ENCODE peak calls at places on chromosomes 3 and 15, in seven cellular contexts. X is PC-3, A is cardiac muscle cell, H is IMR-90, T is Caco-2, B is GM23338, M is stomach. Q is an unnamed sample.

GRCh38 chr3:50118237-50118636 is 29.5 kb downstream of the RBM5 start:
- DNase-seq in A (no peak), T (no peak), B (no peak), X (no peak), H (no peak), M (no peak), Q (no peak)

GRCh38 chr3:106403746-106404145 is 534.9 kb upstream of the CBLB start:
- DNase-seq in A (no peak), M (no peak), T (no peak), B (no peak), H (no peak), X (no peak), Q (no peak)

GRCh38 chr3:2024037-2024436 is 74.6 kb upstream of the CNTN4 start:
- DNase-seq in T (no peak), B (no peak), H (no peak), X (no peak), A (no peak), M (no peak), Q (no peak)

GRCh38 chr3:127686512-127686894 is 13.8 kb downstream of the ABTB1 start:
- DNase-seq in M (no peak), H (no peak), B (no peak), X (no peak), T (no peak), A (no peak), Q (no peak)

GRCh38 chr3:25902586-25902985 is 112.7 kb downstream of the OXSM start:
- DNase-seq in A (no peak), T (no peak), B (no peak), H (no peak), X (no peak), M (no peak), Q (no peak)

GRCh38 chr3:71972031-71972430 is 187.1 kb upstream of the PROK2 start:
- DNase-seq in B (no peak), H (no peak), A (no peak), T (no peak), M (no peak), X (peak), Q (peak)

GRCh38 chr15:80160570-80161156 is 7.9 kb downstream of the FAH start:
- DNase-seq in H (peak), M (no peak), T (no peak), X (peak), B (no peak), A (peak), Q (peak)

GRCh38 chr3:4852780-4853748 is 126.2 kb upstream of the BHLHE40 start:
- DNase-seq in M (no peak), H (no peak), A (no peak), B (no peak), X (peak), T (no peak), Q (peak)

GRCh38 chr15:72207576-72208085 is 10.0 kb upstream of the GRAMD2A start:
- DNase-seq in A (no peak), M (no peak), X (no peak), T (no peak), B (no peak), H (no peak), Q (no peak)

GRCh38 chr3:171953300-171954022 is 85.9 kb upstream of the FNDC3B start:
- DNase-seq in X (peak), A (no peak), M (no peak), B (no peak), T (no peak), H (no peak), Q (peak)

GRCh38 chr3:159840900-159841299 is 147.7 kb upstream of the IL12A start:
- DNase-seq in T (no peak), X (peak), B (no peak), H (no peak), A (no peak), M (no peak), Q (no peak)

GRCh38 chr3:80068459-80068858 is 300.7 kb upstream of the ROBO1 start:
- DNase-seq in H (no peak), M (no peak), T (no peak), X (no peak), A (no peak), B (no peak), Q (no peak)

GRCh38 chr3:70996082-70996481 is 587.4 kb downstream of the FOXP1 start:
- DNase-seq in H (no peak), X (no peak), B (no peak), T (no peak), A (no peak), M (no peak), Q (no peak)

GRCh38 chr15:60022379-60022741 is 18.2 kb downstream of the FOXB1 start:
- DNase-seq in H (no peak), A (no peak), M (no peak), X (no peak), B (no peak), T (no peak), Q (no peak)

GRCh38 chr15:66721501-66721937 is 19.5 kb downstream of the SMAD6 start:
- DNase-seq in H (peak), X (peak), M (no peak), T (no peak), A (no peak), B (no peak), Q (no peak)

GRCh38 chr3:191257286-191257685 is 58.2 kb downstream of the OSTN start:
- DNase-seq in M (no peak), B (no peak), H (no peak), T (no peak), X (no peak), A (no peak), Q (no peak)

GRCh38 chr3:157961665-157962064 is 144.6 kb downstream of the SHOX2 start:
- DNase-seq in X (no peak), T (no peak), A (no peak), M (no peak), B (no peak), H (no peak), Q (no peak)

GRCh38 chr15:35603298-35603697 is 57.3 kb upstream of the DPH6 start:
- DNase-seq in T (no peak), H (peak), B (no peak), A (no peak), M (no peak), X (peak), Q (no peak)

GRCh38 chr3:30611613-30612421 is 5.4 kb downstream of the TGFBR2 start:
- DNase-seq in A (no peak), X (peak), T (no peak), B (no peak), H (peak), M (no peak), Q (peak)

GRCh38 chr3:196849180-196849721 is 18.5 kb upstream of the SENP5 start:
- DNase-seq in H (no peak), A (no peak), T (no peak), X (no peak), M (no peak), B (no peak), Q (no peak)

GRCh38 chr15:67013696-67014095 is 51.7 kb upstream of the SMAD3 start:
- DNase-seq in A (no peak), T (no peak), M (no peak), B (peak), H (peak), X (no peak), Q (no peak)

GRCh38 chr3:188546835-188547670 is 393.1 kb downstream of the LPP start:
- DNase-seq in H (peak), B (no peak), A (no peak), T (no peak), M (no peak), X (peak), Q (peak)

GRCh38 chr3:459376-459710 is 262.8 kb downstream of the CHL1 start:
- DNase-seq in H (no peak), M (no peak), B (no peak), X (no peak), A (no peak), T (no peak), Q (no peak)

GRCh38 chr15:45199136-45199810 is 11.5 kb upstream of the SHF start:
- DNase-seq in A (peak), T (no peak), M (no peak), B (peak), X (peak), H (no peak), Q (no peak)

GRCh38 chr3:194640829-194641228 is 7.6 kb upstream of the TMEM44 start:
- DNase-seq in M (no peak), H (peak), B (peak), A (no peak), X (peak), T (no peak), Q (no peak)

GRCh38 chr3:167507954-167508353 is 34.1 kb upstream of the SERPINI2 start:
- DNase-seq in H (no peak), B (no peak), X (no peak), M (no peak), A (no peak), T (no peak), Q (no peak)

GRCh38 chr3:160869825-160870224 is 113.8 kb downstream of the PPM1L start:
- DNase-seq in T (peak), B (no peak), X (peak), A (no peak), M (no peak), H (no peak), Q (peak)

GRCh38 chr3:138434276-138434874 is at the start of gene ESYT3:
- DNase-seq in H (peak), T (peak), B (peak), X (peak), A (peak), M (peak), Q (no peak)

GRCh38 chr15:65937046-65937445 is 67.8 kb downstream of the RAB11A start:
- DNase-seq in B (no peak), H (no peak), M (no peak), A (no peak), X (no peak), T (no peak), Q (no peak)

GRCh38 chr15:62488383-62488782 is 323.3 kb upstream of the C2CD4B start:
- DNase-seq in B (no peak), X (no peak), A (no peak), H (no peak), T (no peak), M (no peak), Q (no peak)

GRCh38 chr3:57555316-57555715 is 758 bp upstream of the PDE12 start:
- DNase-seq in X (no peak), A (no peak), B (no peak), M (no peak), T (no peak), H (no peak), Q (no peak)

GRCh38 chr15:68592548-68592947 is 13.8 kb downstream of the CORO2B start:
- DNase-seq in H (no peak), M (no peak), B (no peak), A (no peak), X (no peak), T (no peak), Q (no peak)

DNA sequence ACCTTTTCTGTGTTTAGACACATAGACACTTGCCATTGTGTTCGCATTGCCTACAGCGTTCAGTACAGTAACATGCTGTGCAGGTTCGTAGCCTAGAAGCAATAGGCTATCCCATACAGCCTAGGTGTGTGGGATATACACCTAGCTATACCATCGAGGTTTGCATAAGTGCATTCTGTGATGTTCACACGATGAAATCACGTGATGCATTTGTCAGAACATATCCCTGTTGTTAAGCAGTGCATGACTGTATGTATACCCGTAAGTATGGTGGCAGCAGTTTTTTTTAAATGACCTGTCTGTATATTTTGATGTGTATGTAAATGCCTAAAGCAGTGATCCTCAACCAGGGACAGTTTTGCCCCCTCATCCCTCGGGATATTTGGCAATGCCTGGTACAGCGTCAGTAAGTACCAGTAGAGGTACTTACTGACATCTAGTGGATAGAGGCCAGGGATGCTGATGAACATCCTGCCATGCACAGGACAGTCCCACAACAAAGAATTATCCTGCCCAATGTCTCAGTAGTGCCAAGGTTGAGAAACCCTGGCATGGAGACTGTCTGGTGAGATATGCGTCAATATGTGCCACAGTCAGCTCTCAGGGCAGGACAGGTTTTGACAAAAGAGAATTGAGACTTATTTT is 129.1 kb downstream of the HCN4 start:
- DNase-seq in T (no peak), M (no peak), H (peak), X (peak), B (peak), A (no peak), Q (no peak)
- TF ChIP-seq CTCF in T (peak), M (no peak), H (peak), X (peak), B (peak), A (peak), Q (peak)

GRCh38 chr3:10370429-10370828 is 49.5 kb upstream of the SEC13 start:
- DNase-seq in A (no peak), H (peak), M (no peak), T (no peak), B (no peak), X (no peak), Q (peak)
- TF ChIP-seq CTCF in A (no peak), H (no peak), M (no peak), T (no peak), B (no peak), X (no peak), Q (peak)

GRCh38 chr3:129161860-129162271 is 1.0 kb upstream of the ISY1 start:
- DNase-seq in T (peak), A (no peak), B (peak), M (no peak), X (peak), H (peak), Q (peak)

GRCh38 chr3:129166579-129167332 is 5.9 kb upstream of the ISY1 start:
- DNase-seq in A (no peak), T (no peak), X (no peak), M (no peak), H (no peak), B (no peak), Q (no peak)

GRCh38 chr3:129164500-129164899 is 3.6 kb upstream of the ISY1 start:
- DNase-seq in H (no peak), B (no peak), M (no peak), T (no peak), X (no peak), A (no peak), Q (no peak)

GRCh38 chr3:129160891-129161859 is at the start of gene ISY1:
- DNase-seq in X (peak), T (peak), B (peak), M (peak), A (peak), H (peak), Q (peak)

GRCh38 chr3:129162729-129163579 is 2.1 kb upstream of the ISY1 start:
- DNase-seq in A (no peak), X (no peak), B (peak), M (no peak), H (no peak), T (no peak), Q (no peak)
- TF ChIP-seq CTCF in A (peak), X (peak), B (peak), M (no peak), H (peak), T (peak), Q (peak)

DNA sequence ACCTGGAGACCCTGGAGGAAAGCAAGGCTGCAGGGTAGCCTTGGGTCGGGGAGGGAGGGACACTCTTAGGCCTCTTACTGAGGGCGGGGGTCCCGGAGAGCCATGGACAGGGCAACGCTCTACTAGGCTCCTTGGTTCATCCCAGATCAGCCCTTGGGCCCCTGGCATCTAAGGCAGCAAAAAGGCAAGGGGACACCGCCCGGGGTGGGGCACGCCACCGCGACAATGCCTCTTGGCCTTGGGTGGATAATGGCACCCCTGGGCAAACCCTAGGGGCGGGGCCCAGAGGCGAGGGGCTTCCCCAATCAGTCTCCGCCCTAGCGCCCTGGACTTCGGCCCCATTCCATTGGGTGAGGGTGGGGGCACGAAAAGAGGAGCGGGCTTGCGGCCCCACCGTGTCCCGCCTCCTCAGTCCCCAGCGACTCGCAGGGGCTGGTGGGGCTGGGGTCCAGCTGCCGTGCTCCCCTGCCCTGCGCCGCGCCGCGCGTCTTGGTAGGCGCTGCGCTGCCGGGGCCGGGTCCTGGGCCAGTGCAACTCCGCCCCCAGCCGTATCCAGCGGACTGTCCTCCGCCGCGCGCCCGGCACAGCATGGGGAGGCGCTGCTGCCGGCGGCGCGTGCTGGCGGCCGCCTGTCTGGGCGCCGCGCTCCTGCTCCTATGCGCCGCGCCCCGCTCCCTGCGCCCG is at the start of gene CHST13:
- DNase-seq in A (peak), M (peak), H (peak), T (peak), X (peak), B (peak), Q (no peak)
- TF ChIP-seq CTCF in A (no peak), M (no peak), H (no peak), T (no peak), X (no peak), B (no peak), Q (no peak)

DNA sequence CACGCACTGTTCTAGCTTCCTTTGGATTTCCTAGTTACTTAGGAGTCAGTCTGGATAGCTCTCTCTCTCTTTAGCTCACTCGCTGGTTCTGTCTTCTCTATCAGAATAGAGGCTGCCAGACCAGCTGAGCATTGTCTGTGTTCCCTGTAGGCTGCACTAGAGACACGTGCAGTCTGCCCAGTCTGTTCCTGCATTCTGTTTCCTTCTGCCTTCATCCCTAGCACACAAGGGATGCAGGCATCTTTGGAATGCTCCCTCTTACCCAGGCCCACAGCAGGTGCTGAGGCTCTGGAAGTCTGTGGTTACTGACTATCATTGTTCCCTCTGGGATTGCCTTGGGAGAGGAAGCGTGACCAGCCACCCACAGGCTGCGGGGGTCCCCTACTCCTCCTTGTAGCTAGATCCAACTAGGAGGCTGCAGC is 322.8 kb downstream of the ZNF621 start:
- DNase-seq in B (peak), A (peak), T (peak), H (no peak), M (no peak), X (peak), Q (no peak)
- TF ChIP-seq CTCF in B (no peak), A (peak), T (peak), H (no peak), M (no peak), X (no peak), Q (no peak)

GRCh38 chr3:156131799-156132198 is 11.4 kb downstream of the KCNAB1 start:
- DNase-seq in X (no peak), H (no peak), M (no peak), A (no peak), T (no peak), B (no peak), Q (no peak)

GRCh38 chr3:156140196-156140595 is 19.8 kb downstream of the KCNAB1 start:
- DNase-seq in A (no peak), M (no peak), T (no peak), B (no peak), H (no peak), X (no peak), Q (no peak)

GRCh38 chr3:156132313-156132712 is 11.9 kb downstream of the KCNAB1 start:
- DNase-seq in B (no peak), X (no peak), A (no peak), M (no peak), T (no peak), H (no peak), Q (no peak)

GRCh38 chr3:156131241-156131640 is 10.9 kb downstream of the KCNAB1 start:
- DNase-seq in A (no peak), M (no peak), T (no peak), B (no peak), H (no peak), X (no peak), Q (no peak)

DNA sequence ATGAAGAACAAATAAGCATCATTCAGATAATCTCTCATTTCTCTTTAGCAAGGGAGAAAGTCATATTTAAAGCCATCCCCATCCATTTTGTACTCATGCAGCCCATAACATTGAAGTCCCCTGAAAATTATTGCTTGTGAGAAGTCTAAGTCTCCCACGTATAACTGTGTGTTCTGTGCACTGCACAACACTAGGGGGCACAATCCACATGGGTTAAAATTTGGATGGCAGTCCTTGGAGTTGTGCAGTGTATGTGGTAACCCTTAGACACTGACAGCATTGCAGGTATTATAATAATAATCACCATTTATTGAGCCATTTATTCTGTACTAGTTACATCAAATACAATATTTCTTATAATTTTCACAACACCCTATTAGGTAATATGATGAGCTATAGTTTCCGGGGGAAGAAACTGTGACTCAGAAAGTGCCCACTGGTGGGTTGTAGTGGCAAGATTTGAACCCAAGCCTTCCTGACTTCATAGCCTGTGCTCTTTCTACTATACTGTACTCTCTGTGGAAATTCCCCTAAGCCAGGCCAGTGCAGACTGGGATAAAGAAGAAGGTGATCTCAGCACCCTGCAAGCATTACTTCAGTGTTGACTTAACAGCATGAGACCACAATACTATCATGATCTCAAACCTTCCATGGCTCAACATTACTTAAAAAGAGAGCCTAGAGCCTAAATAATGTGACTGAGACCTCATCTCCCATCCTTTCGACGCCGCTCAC is 15.7 kb downstream of the KCNAB1 start:
- DNase-seq in H (no peak), B (peak), T (no peak), M (no peak), X (no peak), A (no peak), Q (no peak)
- TF ChIP-seq CTCF in H (no peak), B (peak), T (peak), M (no peak), X (peak), A (peak), Q (peak)

Q was measured in HFFc6.